ENCODE peak calls at places on chromosomes 4 and X, in seven cellular contexts. Y is upper lobe of left lung, N is sigmoid colon, J is esophagus squamous epithelium, E is thyroid gland, I is GM06990, L is tibial artery. H is an unnamed sample.

GRCh38 chr4:10810411-10810810 is 125.8 kb upstream of the CLNK start:
- DNase-seq in Y (no peak), N (no peak), J (no peak), E (no peak), I (no peak), L (no peak), H (no peak)

GRCh38 chrX:2609431-2610238 is 81.5 kb upstream of the CD99 start:
- DNase-seq in Y (no peak), N (peak), J (no peak), E (no peak), I (no peak), L (no peak), H (no peak)

GRCh38 chrX:107451754-107452153 is 2.3 kb downstream of the FRMPD3 start:
- DNase-seq in Y (no peak), N (no peak), J (no peak), E (peak), I (no peak), L (no peak), H (no peak)

GRCh38 chrX:40097101-40097491 is 662 bp downstream of the BCOR start:
- DNase-seq in Y (no peak), N (no peak), J (no peak), E (peak), I (no peak), L (no peak), H (no peak)

GRCh38 chr4:960140-960735 is 13.1 kb downstream of the DGKQ start:
- DNase-seq in Y (no peak), N (peak), J (no peak), E (no peak), I (no peak), L (no peak), H (no peak)

GRCh38 chr4:125116431-125116830 is 198.3 kb upstream of the FAT4 start:
- DNase-seq in Y (no peak), N (no peak), J (no peak), E (no peak), I (no peak), L (no peak), H (no peak)

GRCh38 chrX:53798281-53798680 is 111.8 kb upstream of the HUWE1 start:
- DNase-seq in Y (no peak), N (no peak), J (no peak), E (no peak), I (no peak), L (no peak), H (no peak)

GRCh38 chr4:3267576-3268394 is 18.8 kb downstream of the MSANTD1 start:
- DNase-seq in Y (no peak), N (peak), J (no peak), E (no peak), I (no peak), L (peak), H (no peak)

GRCh38 chr4:78100060-78100459 is 42.9 kb downstream of the FRAS1 start:
- DNase-seq in Y (no peak), N (no peak), J (no peak), E (peak), I (no peak), L (no peak), H (peak)

GRCh38 chr4:38774181-38774580 is 8.6 kb downstream of the TLR10 start:
- DNase-seq in Y (no peak), N (no peak), J (no peak), E (no peak), I (no peak), L (no peak), H (no peak)

GRCh38 chr4:81021526-81021944 is 9.0 kb upstream of the BMP3 start:
- DNase-seq in Y (no peak), N (no peak), J (no peak), E (no peak), I (no peak), L (no peak), H (no peak)

GRCh38 chr4:20311863-20312262 is 60.2 kb downstream of the SLIT2 start:
- DNase-seq in Y (no peak), N (no peak), J (no peak), E (no peak), I (no peak), L (no peak), H (peak)

GRCh38 chr4:182578402-182578801 is 335.2 kb downstream of the TENM3 start:
- DNase-seq in Y (peak), N (no peak), J (no peak), E (peak), I (no peak), L (no peak), H (peak)

GRCh38 chr4:126915999-126916625 is 716.6 kb upstream of the INTU start:
- DNase-seq in Y (no peak), N (no peak), J (no peak), E (no peak), I (no peak), L (no peak), H (peak)
- TF ChIP-seq CTCF in Y (no peak), N (no peak), J (no peak), E (no peak), I (no peak), L (no peak), H (no peak)

GRCh38 chr4:143344011-143344410 is 7.3 kb downstream of the GAB1 start:
- DNase-seq in Y (no peak), N (no peak), J (no peak), E (no peak), I (no peak), L (no peak), H (no peak)
- H3K4me3 ChIP-seq in Y (no peak), N (peak), J (no peak), E (no peak), I (no peak), L (no peak), H (no peak)

GRCh38 chr4:140982613-140983340 is 150.5 kb downstream of the RNF150 start:
- DNase-seq in Y (no peak), N (no peak), J (no peak), E (no peak), I (no peak), L (no peak), H (no peak)

GRCh38 chr4:140989944-140990343 is 143.3 kb downstream of the RNF150 start:
- DNase-seq in Y (no peak), N (no peak), J (no peak), E (no peak), I (no peak), L (no peak), H (no peak)

GRCh38 chr4:140980426-140981200 is 152.7 kb downstream of the RNF150 start:
- DNase-seq in Y (no peak), N (no peak), J (no peak), E (no peak), I (peak), L (no peak), H (no peak)

GRCh38 chr4:140986045-140986444 is 147.2 kb downstream of the RNF150 start:
- DNase-seq in Y (no peak), N (no peak), J (no peak), E (no peak), I (no peak), L (no peak), H (no peak)
- TF ChIP-seq CTCF in Y (no peak), N (no peak), J (no peak), E (no peak), I (no peak), L (no peak), H (no peak)

DNA sequence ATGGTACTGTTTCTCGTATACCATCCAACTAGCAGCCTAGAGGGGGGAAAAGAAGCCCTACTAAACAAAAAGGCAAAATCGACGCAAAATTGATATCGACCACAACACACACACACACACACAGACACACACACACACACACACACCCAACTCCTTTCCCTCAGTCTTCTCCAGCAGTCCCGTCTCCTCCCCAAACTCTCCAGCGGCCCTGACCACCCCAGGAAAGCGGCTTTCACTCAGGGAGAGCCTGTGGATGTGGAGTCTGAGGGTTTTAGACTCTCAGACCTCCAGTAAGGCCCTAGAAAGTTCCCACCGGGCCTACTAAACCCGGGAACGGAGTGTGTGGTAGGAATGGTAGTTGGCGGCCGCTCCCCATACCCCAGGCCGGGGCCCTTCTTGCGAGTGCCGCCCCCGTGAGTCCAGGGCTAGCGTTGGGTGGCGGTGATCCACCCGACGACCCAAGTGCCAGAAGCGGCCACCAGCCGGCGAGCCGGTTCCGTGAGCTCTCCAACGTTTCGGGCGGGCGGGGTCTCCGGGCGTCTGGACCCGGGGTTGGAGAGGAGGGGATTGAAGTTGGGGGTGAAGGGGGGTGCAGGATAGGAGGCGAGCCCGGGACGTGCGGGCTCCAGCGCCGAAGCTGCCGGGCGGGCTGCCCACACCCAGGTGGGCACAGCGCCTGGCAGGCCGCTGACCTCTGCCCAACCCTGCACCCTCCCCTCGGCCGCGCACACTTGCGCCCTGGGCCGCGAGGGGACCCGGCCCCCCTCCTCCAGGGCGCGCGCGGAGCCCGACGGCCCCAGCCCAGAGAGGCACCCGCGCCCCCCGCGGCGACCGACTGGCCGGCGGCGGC is 13.7 kb downstream of the ARX start:
- DNase-seq in Y (no peak), N (no peak), J (no peak), E (no peak), I (no peak), L (no peak), H (no peak)
- H3K4me3 ChIP-seq in Y (peak), N (no peak), J (peak), E (no peak), I (no peak), L (no peak), H (no peak)

DNA sequence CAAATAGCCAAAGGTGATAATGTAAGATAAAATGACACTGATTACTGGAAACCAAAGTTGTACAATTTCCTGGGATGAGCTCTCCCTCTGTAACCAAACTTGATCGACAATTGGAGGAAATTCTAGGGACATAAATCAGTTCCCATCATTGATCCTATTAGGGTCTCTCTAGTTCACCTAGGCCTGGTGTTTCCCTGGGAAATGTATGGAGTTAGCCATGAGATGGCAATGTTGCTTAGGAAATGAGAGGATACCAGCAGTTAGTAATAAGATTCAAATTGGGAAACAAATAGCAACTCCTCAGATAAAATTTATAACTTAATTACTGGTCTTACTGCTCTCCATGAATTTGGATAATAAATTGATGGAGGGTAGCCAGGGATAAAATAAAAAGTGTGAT is 52.2 kb downstream of the SPATA18 start:
- DNase-seq in Y (no peak), N (no peak), J (no peak), E (no peak), I (no peak), L (no peak), H (peak)
- TF ChIP-seq CTCF in Y (no peak), N (no peak), J (no peak), E (no peak), I (no peak), L (peak), H (peak)

GRCh38 chr4:185651137-185651677 is 115.9 kb upstream of the PDLIM3 start:
- DNase-seq in Y (no peak), N (no peak), J (no peak), E (no peak), I (no peak), L (no peak), H (no peak)
- H3K4me3 ChIP-seq in Y (no peak), N (no peak), J (no peak), E (no peak), I (no peak), L (peak), H (no peak)

GRCh38 chrX:154384284-154384892 is 5.3 kb downstream of the EMD start:
- DNase-seq in Y (no peak), N (peak), J (no peak), E (peak), I (no peak), L (no peak), H (no peak)
- TF ChIP-seq CTCF in Y (no peak), N (no peak), J (no peak), E (peak), I (peak), L (peak), H (peak)

GRCh38 chr4:24888945-24889344 is 23.9 kb downstream of the CCDC149 start:
- DNase-seq in Y (no peak), N (no peak), J (no peak), E (no peak), I (no peak), L (no peak), H (no peak)
- H3K4me3 ChIP-seq in Y (no peak), N (no peak), J (no peak), E (no peak), I (no peak), L (no peak), H (no peak)

GRCh38 chrX:154914052-154914451 is 27.9 kb downstream of the F8A1 start:
- DNase-seq in Y (no peak), N (no peak), J (no peak), E (no peak), I (no peak), L (no peak), H (no peak)

DNA sequence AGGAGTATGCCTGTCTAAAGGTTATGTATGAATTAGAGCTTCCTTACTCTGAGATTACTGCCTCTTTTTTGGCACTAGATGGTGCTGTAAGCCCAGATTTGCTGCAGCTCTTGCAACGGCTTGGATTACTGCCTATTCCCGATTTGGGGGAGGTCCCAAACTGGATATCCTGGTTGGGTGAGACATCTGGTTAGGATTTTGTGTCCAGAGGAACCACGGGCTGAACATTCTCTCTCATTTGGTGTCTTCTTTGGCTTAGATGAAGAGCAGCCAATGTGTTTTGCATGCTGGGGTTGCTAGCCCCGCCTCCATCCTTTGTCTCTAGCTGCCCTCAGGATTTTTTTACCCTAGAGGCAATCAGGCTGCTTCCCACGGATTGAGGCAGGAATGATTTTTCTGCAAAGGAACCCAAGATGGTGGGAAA is 31.9 kb downstream of the F8A1 start:
- DNase-seq in Y (peak), N (peak), J (no peak), E (peak), I (peak), L (peak), H (peak)
- TF ChIP-seq CTCF in Y (peak), N (peak), J (peak), E (peak), I (peak), L (peak), H (peak)

H was measured in AG10803.